ENCODE peak calls at places on chromosomes 13 and 19, in seven cellular contexts. B is cardiac fibroblast, A is heart left ventricle, K is stomach, S is PC-3, H is progenitor cell of endocrine pancreas, Y is fibroblast of villous mesenchyme. L is an unnamed sample.

GRCh38 chr13:50711449-50711848 is 132.0 kb downstream of the DLEU7 start:
- DNase-seq in K (no peak), H (no peak), Y (no peak), B (no peak), S (no peak), A (no peak), L (no peak)

GRCh38 chr13:32259116-32259515 is 56.0 kb downstream of the ZAR1L start:
- DNase-seq in K (no peak), S (no peak), Y (no peak), A (no peak), H (no peak), B (no peak), L (no peak)

GRCh38 chr19:57269515-57270250 is 10.6 kb upstream of the ZNF460 start:
- DNase-seq in H (no peak), Y (peak; percentile 79), A (no peak), K (no peak), S (peak; percentile 95), B (peak; percentile 92), L (no peak)

GRCh38 chr13:110984392-110984791 is 69.5 kb upstream of the ANKRD10 start:
- DNase-seq in K (no peak), A (no peak), S (no peak), B (no peak), H (no peak), Y (peak; percentile 50), L (no peak)

GRCh38 chr13:27427663-27428062 is 3.2 kb downstream of the GTF3A start:
- DNase-seq in B (no peak), K (no peak), Y (no peak), A (no peak), H (no peak), S (no peak), L (no peak)

GRCh38 chr19:10268077-10268476 is 2.8 kb upstream of the ICAM1 start:
- DNase-seq in Y (no peak), A (no peak), K (no peak), S (no peak), B (no peak), H (no peak), L (no peak)

GRCh38 chr13:30585748-30586262 is 31.9 kb upstream of the USPL1 start:
- DNase-seq in Y (peak; percentile 83), K (no peak), S (peak; percentile 89), B (peak; percentile 75), A (no peak), H (no peak), L (no peak)

GRCh38 chr19:11130824-11131455 is 24.6 kb downstream of the SPC24 start:
- DNase-seq in S (peak; percentile 87), B (peak; percentile 85), H (peak; percentile 80), A (peak; percentile 84), Y (peak; percentile 77), K (peak; percentile 89), L (peak; percentile 79)

GRCh38 chr13:71979616-71980015 is 112.6 kb upstream of the DACH1 start:
- DNase-seq in B (no peak), K (no peak), Y (no peak), A (no peak), S (peak; percentile 16), H (no peak), L (peak; percentile 3)

GRCh38 chr19:9793051-9793591 is 24.6 kb upstream of the ZNF846 start:
- DNase-seq in B (peak; percentile 52), K (peak; percentile 51), Y (peak; percentile 32), A (peak; percentile 62), H (no peak), S (peak; percentile 26), L (no peak)

GRCh38 chr13:102707465-102707864 is 12.6 kb upstream of the METTL21C start:
- DNase-seq in S (peak; percentile 84), A (no peak), Y (peak; percentile 95), B (peak; percentile 68), H (no peak), K (no peak), L (no peak)

GRCh38 chr13:112486386-112487126 is 101.4 kb downstream of the TUBGCP3 start:
- DNase-seq in H (no peak), A (no peak), Y (peak; percentile 3), K (no peak), S (no peak), B (no peak), L (no peak)

GRCh38 chr13:33284916-33285315 is 639 bp downstream of the STARD13 start:
- DNase-seq in S (peak; percentile 53), K (no peak), A (no peak), B (peak; percentile 70), H (no peak), Y (no peak), L (no peak)

GRCh38 chr19:38434549-38435051 is 1.1 kb downstream of the RYR1 start:
- DNase-seq in A (peak; percentile 41), K (no peak), B (no peak), H (no peak), Y (no peak), S (no peak), L (peak; percentile 85)

GRCh38 chr13:106182404-106182803 is 353.1 kb downstream of the EFNB2 start:
- DNase-seq in A (no peak), Y (peak; percentile 91), B (peak; percentile 93), H (no peak), S (peak; percentile 78), K (no peak), L (no peak)

GRCh38 chr19:55284405-55285058 is 735 bp downstream of the BRSK1 start:
- DNase-seq in K (no peak), A (no peak), S (no peak), B (no peak), Y (no peak), H (no peak), L (no peak)

GRCh38 chr19:38869160-38869835 is 8.8 kb downstream of the RINL start:
- DNase-seq in B (no peak), A (peak; percentile 24), Y (no peak), S (no peak), H (no peak), K (no peak), L (no peak)

GRCh38 chr13:51769455-51770127 is 34.4 kb downstream of the DHRS12 start:
- DNase-seq in B (peak; percentile 32), A (no peak), K (peak; percentile 69), S (no peak), Y (peak; percentile 29), H (no peak), L (no peak)

GRCh38 chr13:51768976-51769375 is 35.0 kb downstream of the DHRS12 start:
- DNase-seq in K (no peak), S (no peak), B (no peak), A (no peak), H (no peak), Y (no peak), L (no peak)

GRCh38 chr13:51768378-51768921 is 35.5 kb downstream of the DHRS12 start:
- DNase-seq in K (no peak), H (no peak), A (no peak), Y (no peak), B (no peak), S (no peak), L (peak; percentile 21)

GRCh38 chr13:51765142-51765515 is 38.8 kb downstream of the DHRS12 start:
- DNase-seq in A (no peak), S (no peak), B (no peak), Y (peak; percentile 38), K (no peak), H (no peak), L (no peak)

DNA sequence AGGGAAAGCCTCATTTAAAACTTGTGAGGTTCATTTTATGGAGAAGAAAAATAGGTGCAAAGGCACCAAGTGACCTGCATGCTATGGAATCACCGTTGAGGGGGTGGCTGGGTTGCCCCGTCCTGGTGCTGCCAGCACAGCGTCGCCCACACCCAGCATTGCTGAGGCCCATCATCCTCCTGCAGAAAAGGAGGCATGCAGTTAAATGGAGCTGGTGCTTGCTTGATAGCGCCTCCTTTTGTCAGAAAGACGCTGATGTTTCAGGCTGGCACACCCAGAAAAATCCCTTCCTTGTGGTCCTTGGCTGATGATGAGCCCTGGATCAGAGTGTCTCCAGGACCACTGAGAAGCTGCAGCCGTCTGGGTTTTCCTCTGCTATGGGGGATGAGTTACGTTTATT is 36.9 kb downstream of the DHRS12 start:
- DNase-seq in A (no peak), H (no peak), Y (no peak), K (no peak), B (no peak), S (peak; percentile 8), L (no peak)
- TF ChIP-seq CTCF in A (no peak), H (no peak), Y (no peak), K (no peak), B (peak; percentile 3), S (peak; percentile 31), L (no peak)

DNA sequence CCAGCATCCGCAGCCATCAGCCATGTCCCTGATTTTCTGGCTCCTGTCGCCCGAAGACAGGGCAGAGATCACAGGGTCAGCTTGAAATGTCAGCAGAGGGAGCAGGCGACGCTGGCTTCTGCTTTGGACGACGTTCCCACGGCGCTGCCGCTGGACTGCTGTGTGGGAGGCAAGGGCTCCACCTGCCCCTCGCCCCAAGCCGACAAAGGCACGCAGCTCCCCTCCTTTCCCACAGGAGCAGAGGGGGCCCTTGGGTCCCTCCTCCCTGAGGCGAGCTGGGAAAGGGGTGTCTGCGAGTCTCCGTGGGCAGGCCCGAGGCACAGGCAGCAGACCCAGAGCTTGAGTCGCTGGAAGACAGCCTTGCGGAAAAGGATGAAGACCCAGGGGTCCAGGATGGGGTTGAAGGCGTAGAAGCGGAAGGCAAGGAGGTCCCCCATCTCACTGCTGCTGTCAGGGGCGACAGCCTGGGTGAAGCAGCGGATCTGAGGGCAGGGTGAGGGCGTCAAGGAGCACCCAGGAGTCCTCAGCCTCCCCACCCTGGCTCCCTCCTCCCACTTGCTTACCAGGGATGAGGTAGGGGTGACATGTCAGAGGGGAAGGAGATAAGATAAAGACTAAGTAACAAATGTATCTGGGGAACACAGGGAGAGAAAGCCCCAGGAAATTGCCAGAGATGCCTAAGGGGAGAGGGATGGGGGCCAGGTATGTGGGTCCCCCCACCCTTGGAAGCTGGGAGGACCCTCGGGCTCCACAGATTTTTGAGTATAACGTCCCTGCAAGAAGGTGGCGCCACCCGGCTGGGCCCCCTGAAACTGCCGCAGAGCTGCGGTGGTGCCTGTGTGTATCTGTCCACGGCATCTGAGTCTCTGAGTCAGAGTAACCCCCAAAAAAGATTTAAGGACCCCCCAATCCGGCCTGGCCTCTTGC is 3.4 kb downstream of the PTGIR start:
- DNase-seq in A (no peak), S (no peak), B (no peak), Y (peak; percentile 24), K (no peak), H (no peak), L (peak; percentile 54)
- TF ChIP-seq CTCF in A (no peak), S (no peak), B (no peak), Y (no peak), K (no peak), H (no peak), L (no peak)

GRCh38 chr19:41959056-41960053 is at the start of gene RABAC1:
- DNase-seq in A (peak; percentile 92), K (peak; percentile 89), B (peak; percentile 93), S (peak; percentile 85), Y (peak; percentile 93), H (peak; percentile 81), L (peak; percentile 91)
- TF ChIP-seq CTCF in A (peak; percentile 7), K (no peak), B (peak; percentile 27), S (peak; percentile 44), Y (peak; percentile 22), H (peak; percentile 36), L (no peak)

DNA sequence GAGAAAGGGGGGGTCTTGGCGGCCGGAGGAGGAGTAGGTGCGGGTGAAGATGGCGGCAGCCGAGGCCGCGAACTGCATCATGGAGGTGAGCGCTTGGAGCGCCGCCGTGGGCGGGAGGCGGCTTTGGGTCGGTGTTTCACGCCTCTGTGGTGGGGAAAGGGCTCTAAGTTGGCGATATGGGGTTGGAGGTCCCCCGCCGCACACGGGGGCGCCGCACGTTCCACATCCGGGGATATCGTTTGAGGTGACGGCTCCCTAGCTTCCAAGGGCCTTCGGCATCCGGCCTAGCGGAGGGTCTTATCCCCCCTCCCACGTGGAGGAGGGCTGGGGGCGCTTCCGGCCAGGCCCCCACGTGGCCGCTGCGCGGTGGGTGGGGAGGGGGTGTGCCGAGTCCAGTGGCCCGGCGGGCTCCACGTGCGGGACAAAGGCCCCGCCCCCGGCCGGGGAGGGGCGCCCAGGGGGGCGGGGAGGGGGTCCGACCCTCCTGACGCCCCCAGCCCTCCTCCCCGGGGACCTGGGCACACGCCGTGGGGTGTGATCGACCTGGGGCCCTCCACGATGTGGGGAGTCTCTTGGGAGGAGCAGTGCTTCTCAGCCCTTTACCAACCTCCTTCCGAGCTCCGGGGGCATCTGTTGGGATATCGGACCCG is at the start of gene PRMT1:
- DNase-seq in H (peak; percentile 34), A (no peak), Y (no peak), B (no peak), S (peak; percentile 47), K (no peak), L (peak; percentile 69)
- TF ChIP-seq CTCF in H (no peak), A (no peak), Y (no peak), B (no peak), S (no peak), K (no peak), L (no peak)